ENCODE peak calls at places on chromosomes 11 and 22, in nine cellular contexts. W is Caco-2, O is fibroblast of the aortic adventitia, U is AG09309, L is epithelial cell of esophagus, M is H1, F is Panc1, B is esophagus squamous epithelium, P is cardiac fibroblast. Z is an unnamed sample.

GRCh38 chr11:12245091-12245490 is 132.3 kb upstream of the PARVA start:
- DNase-seq in W (no peak), L (no peak), U (no peak), M (no peak), P (no peak), F (no peak), O (peak), B (no peak), Z (no peak)

GRCh38 chr11:59667812-59668187 is 1.0 kb downstream of the PATL1 start:
- DNase-seq in L (peak), F (no peak), B (no peak), W (no peak), U (no peak), O (no peak), M (no peak), P (no peak), Z (no peak)

GRCh38 chr11:116970485-116971292 is 127.5 kb downstream of the SIK3 start:
- DNase-seq in W (no peak), O (no peak), F (no peak), P (no peak), U (no peak), B (no peak), L (peak), M (no peak), Z (no peak)

GRCh38 chr11:65366340-65366773 is 11.8 kb downstream of the TIGD3 start:
- DNase-seq in L (peak), P (peak), O (peak), U (peak), M (no peak), B (no peak), F (peak), W (peak), Z (no peak)

GRCh38 chr11:111329306-111330204 is 31.2 kb downstream of the POU2AF3 start:
- DNase-seq in O (peak), M (no peak), F (no peak), L (no peak), B (no peak), P (no peak), U (no peak), W (no peak), Z (no peak)

GRCh38 chr11:789951-790350 is at the start of gene CEND1:
- DNase-seq in W (no peak), L (peak), B (no peak), F (no peak), U (no peak), O (peak), M (no peak), P (peak), Z (no peak)

GRCh38 chr22:33902073-33902472 is 18.2 kb downstream of the LARGE1 start:
- DNase-seq in B (no peak), W (no peak), M (no peak), F (no peak), P (no peak), U (no peak), O (no peak), L (no peak), Z (no peak)

GRCh38 chr11:43250309-43250708 is 61.5 kb upstream of the API5 start:
- DNase-seq in L (no peak), F (no peak), P (no peak), O (no peak), U (no peak), W (no peak), M (no peak), B (no peak), Z (no peak)

GRCh38 chr22:39723899-39724351 is 153.4 kb downstream of the CACNA1I start:
- DNase-seq in W (peak), M (no peak), B (no peak), P (peak), U (no peak), F (no peak), O (peak), L (peak), Z (no peak)

GRCh38 chr11:83571301-83571700 is 285.1 kb upstream of the CCDC90B start:
- DNase-seq in P (peak), W (no peak), U (peak), F (no peak), O (peak), L (peak), M (no peak), B (no peak), Z (no peak)

DNA sequence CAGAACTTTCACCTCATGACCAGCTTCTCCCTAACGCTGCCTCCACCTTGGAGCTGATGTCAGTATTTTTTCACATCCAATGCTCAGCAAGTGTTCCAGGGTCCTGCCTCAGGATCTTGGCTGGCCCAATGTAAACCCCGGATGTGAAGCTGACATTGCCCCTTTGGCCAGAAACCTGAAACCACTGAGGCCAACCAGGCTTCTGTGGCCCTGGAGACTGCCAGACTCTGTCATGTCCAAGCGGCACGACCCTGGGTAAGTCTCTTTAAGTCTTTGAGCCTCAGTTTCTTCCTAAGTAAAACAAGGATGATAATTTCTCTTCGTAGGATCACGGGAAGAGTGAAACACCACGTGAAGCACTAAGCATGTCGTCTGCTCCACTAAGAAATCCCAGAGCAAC is 22.8 kb downstream of the SERPIND1 start:
- DNase-seq in P (no peak), O (no peak), W (no peak), U (no peak), M (no peak), L (no peak), F (no peak), B (no peak), Z (no peak)
- TF ChIP-seq CTCF in P (no peak), O (no peak), W (no peak), U (no peak), M (no peak), L (no peak), F (no peak), B (no peak), Z (no peak)

GRCh38 chr22:36790648-36791047 is 14.7 kb upstream of the IFT27 start:
- DNase-seq in F (no peak), W (no peak), L (no peak), U (no peak), M (no peak), B (no peak), P (no peak), O (no peak), Z (no peak)
- TF ChIP-seq CTCF in F (no peak), W (no peak), L (no peak), U (no peak), M (no peak), B (no peak), P (no peak), O (no peak), Z (no peak)

DNA sequence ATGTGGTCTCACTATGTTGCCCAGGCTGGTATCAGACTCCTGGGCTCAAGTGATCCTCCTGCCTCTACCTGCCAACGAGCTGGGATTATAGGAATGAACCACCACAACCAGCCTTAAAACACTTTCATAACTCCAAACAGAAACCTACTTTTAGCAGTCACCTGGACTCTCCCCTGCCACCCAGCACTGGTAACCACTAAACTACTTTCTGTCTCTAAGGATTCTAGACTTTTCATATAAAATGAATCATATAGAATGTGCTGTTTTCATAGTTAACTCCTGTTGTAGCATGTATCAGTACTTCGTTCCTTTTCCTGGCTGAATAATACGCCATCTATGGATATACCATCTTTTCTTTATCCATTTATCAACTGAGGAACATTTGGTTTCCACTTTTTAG is 29.4 kb upstream of the PISD start:
- DNase-seq in B (no peak), O (no peak), M (no peak), W (no peak), L (no peak), P (no peak), U (no peak), F (no peak), Z (no peak)
- TF ChIP-seq CTCF in B (no peak), O (no peak), M (no peak), W (no peak), L (no peak), P (no peak), U (no peak), F (no peak), Z (no peak)

GRCh38 chr11:95267814-95268213 is 36.8 kb upstream of the SESN3 start:
- DNase-seq in F (no peak), M (no peak), W (no peak), B (no peak), L (no peak), P (no peak), U (no peak), O (no peak), Z (no peak)
- TF ChIP-seq CTCF in F (no peak), M (no peak), W (no peak), B (no peak), L (no peak), P (no peak), U (no peak), O (no peak), Z (no peak)

DNA sequence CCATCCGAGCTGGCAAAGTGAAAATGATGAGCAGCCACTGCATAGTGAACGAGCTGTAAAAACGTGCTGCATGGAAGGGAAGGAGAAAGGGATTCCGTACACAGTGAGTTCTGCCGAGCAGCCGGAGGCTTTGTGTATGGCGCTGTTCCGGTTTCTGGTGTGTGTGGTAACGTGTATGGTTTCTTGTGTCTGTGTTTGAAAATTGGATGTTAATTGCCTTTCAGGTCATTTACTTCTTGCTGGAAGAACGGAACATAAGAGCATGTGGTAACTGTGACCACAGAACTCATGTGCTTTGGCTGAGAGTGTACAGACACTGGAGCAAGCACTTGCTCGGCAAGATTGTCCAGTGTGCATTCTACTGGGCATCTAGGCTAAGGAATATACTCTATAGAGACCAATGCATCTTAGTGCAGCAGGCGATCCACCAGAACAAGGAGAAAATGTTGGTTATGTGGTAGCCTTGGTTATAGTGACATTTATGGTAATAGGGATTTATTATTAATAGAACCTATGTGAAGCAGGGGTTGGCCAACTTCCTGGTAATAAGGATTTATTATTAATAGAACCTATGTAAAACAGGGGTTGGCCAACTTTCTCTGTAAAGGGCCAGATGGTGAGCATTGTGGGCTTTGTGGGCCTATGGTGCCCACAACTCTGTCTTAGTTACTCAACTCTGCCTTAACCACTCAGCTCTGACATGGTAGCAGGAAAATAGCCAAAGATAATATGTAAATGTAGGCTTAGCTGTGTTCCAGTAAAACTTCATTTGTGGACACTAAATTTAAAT is 49.2 kb downstream of the GRAMD1B start:
- DNase-seq in B (no peak), P (no peak), W (no peak), O (no peak), L (no peak), M (no peak), U (no peak), F (no peak), Z (no peak)
- TF ChIP-seq CTCF in B (no peak), P (no peak), W (no peak), O (no peak), L (no peak), M (no peak), U (no peak), F (no peak), Z (no peak)

GRCh38 chr22:48407256-48407955 is 1420.3 kb downstream of the BRD1 start:
- DNase-seq in L (no peak), U (no peak), B (no peak), O (no peak), M (no peak), W (no peak), P (no peak), F (no peak), Z (no peak)

GRCh38 chr22:48404801-48405447 is 1422.7 kb downstream of the BRD1 start:
- DNase-seq in M (no peak), P (no peak), O (no peak), L (no peak), B (no peak), F (no peak), U (no peak), W (no peak), Z (no peak)

GRCh38 chr22:48405741-48406140 is 1421.9 kb downstream of the BRD1 start:
- DNase-seq in B (no peak), U (no peak), P (no peak), F (no peak), W (no peak), M (no peak), O (no peak), L (no peak), Z (no peak)

GRCh38 chr22:48404004-48404403 is 1423.7 kb downstream of the BRD1 start:
- DNase-seq in F (no peak), W (no peak), U (no peak), B (no peak), O (no peak), L (no peak), M (no peak), P (no peak), Z (no peak)

DNA sequence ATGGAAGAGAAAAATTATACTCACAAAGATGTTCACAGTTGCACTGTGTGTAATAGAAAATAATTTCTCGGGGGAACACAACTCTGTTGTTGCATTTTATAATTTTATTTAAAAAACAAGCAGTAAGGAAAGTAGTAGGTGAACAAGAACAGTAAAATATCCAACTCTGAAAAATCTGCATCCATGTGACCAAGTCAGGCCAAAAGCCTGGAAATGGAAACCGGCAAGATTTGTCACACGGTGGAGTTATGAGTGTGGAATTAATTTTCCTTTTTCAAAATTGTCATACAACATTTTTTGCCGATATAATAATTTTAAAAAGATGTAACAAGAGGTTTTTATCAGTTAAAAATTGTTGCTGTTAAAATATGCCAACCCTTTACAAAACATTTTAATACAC is 1421.5 kb downstream of the BRD1 start:
- DNase-seq in P (no peak), U (no peak), B (no peak), O (no peak), W (no peak), M (no peak), F (no peak), L (no peak), Z (no peak)
- TF ChIP-seq CTCF in P (no peak), U (no peak), B (no peak), O (no peak), W (no peak), M (no peak), F (no peak), L (no peak), Z (no peak)

GRCh38 chr11:36156486-36157150 is 132.6 kb downstream of the COMMD9 start:
- DNase-seq in F (no peak), P (peak), L (peak), U (no peak), B (no peak), W (no peak), M (no peak), O (peak), Z (no peak)
- TF ChIP-seq CTCF in F (no peak), P (no peak), L (no peak), U (no peak), B (no peak), W (no peak), M (no peak), O (no peak), Z (no peak)